ENCODE peak calls at places on chromosomes 11 and 22, in five cellular contexts. O, C, S, F and U are unnamed samples.

GRCh38 chr11:36340909-36341308 is 44.8 kb downstream of the PRR5L start:
- DNase-seq in O (no peak), C (no peak), S (no peak), F (no peak), U (no peak)

GRCh38 chr11:2799881-2800654 is 85.5 kb downstream of the CDKN1C start:
- DNase-seq in O (no peak), C (peak; percentile 9), S (no peak), F (no peak), U (no peak)

GRCh38 chr22:30217698-30218565 is 28.6 kb downstream of the LIF start:
- DNase-seq in O (no peak), C (no peak), S (no peak), F (no peak), U (no peak)

GRCh38 chr11:120977470-120977869 is 46.4 kb upstream of the TBCEL start:
- DNase-seq in O (no peak), C (no peak), S (no peak), F (no peak), U (no peak)

GRCh38 chr11:72814139-72814830 is at the start of gene ATG16L2:
- DNase-seq in O (peak; percentile 90), C (peak; percentile 84), S (peak; percentile 85), F (peak; percentile 91), U (peak; percentile 90)

GRCh38 chr11:48024635-48025071 is 44.3 kb downstream of the PTPRJ start:
- DNase-seq in O (peak; percentile 87), C (no peak), S (no peak), F (no peak), U (no peak)

GRCh38 chr11:10725907-10726253 is 25.2 kb upstream of the CTR9 start:
- DNase-seq in O (no peak), C (no peak), S (no peak), F (no peak), U (no peak)

GRCh38 chr22:26995222-26995621 is 337.8 kb downstream of the MIAT start:
- DNase-seq in O (no peak), C (no peak), S (no peak), F (no peak), U (no peak)